ENCODE peak calls at places on chromosome X, in eight cellular contexts. A is nucleus accumbens, B is M059J, Z is body of pancreas, D is KBM-7, P is GM23248, H is pancreas, R is H54. M is an unnamed sample.

GRCh38 chrX:43655151-43655676 is 885 bp upstream of the MAOA start:
- DNase-seq in P (peak), H (peak), A (no peak), Z (peak), B (peak), D (peak), R (no peak), M (no peak)

GRCh38 chrX:34658316-34658715 is 1.2 kb upstream of the TMEM47 start:
- DNase-seq in R (no peak), D (no peak), H (no peak), B (no peak), A (no peak), Z (no peak), P (peak), M (no peak)

GRCh38 chrX:17817242-17817641 is 43.9 kb downstream of the RAI2 start:
- DNase-seq in H (no peak), Z (no peak), P (peak), B (no peak), D (no peak), A (no peak), R (no peak), M (no peak)

GRCh38 chrX:3262906-3263305 is 83.5 kb downstream of the MXRA5 start:
- DNase-seq in P (peak), Z (no peak), B (peak), D (no peak), A (no peak), H (no peak), R (no peak), M (no peak)

GRCh38 chrX:2401590-2402360 is 99.0 kb downstream of the DHRSX start:
- DNase-seq in D (no peak), B (peak), P (peak), A (no peak), Z (peak), H (no peak), R (no peak), M (no peak)

GRCh38 chrX:46703980-46704379 is 54.9 kb downstream of the SLC9A7 start:
- DNase-seq in D (no peak), P (no peak), R (no peak), B (no peak), Z (no peak), H (no peak), A (no peak), M (no peak)

GRCh38 chrX:39337461-39337860 is 536.2 kb downstream of the MID1IP1 start:
- DNase-seq in P (no peak), D (no peak), A (no peak), Z (no peak), B (no peak), R (no peak), H (no peak), M (no peak)

GRCh38 chrX:155768036-155768769 is 112.9 kb upstream of the VAMP7 start:
- DNase-seq in Z (no peak), H (no peak), A (peak), B (peak), R (peak), P (peak), D (no peak), M (no peak)

GRCh38 chrX:153970398-153971123 is 1.1 kb downstream of the HCFC1 start:
- DNase-seq in A (no peak), Z (no peak), B (peak), R (no peak), P (peak), D (peak), H (no peak), M (peak)

GRCh38 chrX:22126311-22126710 is 94.2 kb downstream of the PHEX start:
- DNase-seq in B (peak), H (no peak), R (no peak), A (no peak), D (no peak), P (peak), Z (no peak), M (no peak)

GRCh38 chrX:13717697-13718483 is 16.5 kb downstream of the TRAPPC2 start:
- DNase-seq in A (no peak), D (no peak), R (no peak), B (peak), H (no peak), P (peak), Z (no peak), M (no peak)

GRCh38 chrX:9785944-9786741 is at the start of gene SHROOM2:
- DNase-seq in B (no peak), A (no peak), R (no peak), Z (peak), P (peak), H (peak), D (no peak), M (peak)

GRCh38 chrX:71923516-71923915 is 12.9 kb downstream of the NHSL2 start:
- DNase-seq in B (no peak), A (no peak), R (no peak), D (no peak), H (no peak), P (peak), Z (no peak), M (no peak)

GRCh38 chrX:39874202-39874816 is 223.4 kb downstream of the BCOR start:
- DNase-seq in P (no peak), R (no peak), D (no peak), H (no peak), B (peak), Z (no peak), A (no peak), M (no peak)

GRCh38 chrX:105823092-105823454 is 734 bp downstream of the NRK start:
- DNase-seq in H (no peak), Z (peak), P (no peak), D (no peak), R (no peak), A (no peak), B (no peak), M (no peak)

GRCh38 chrX:7028246-7028645 is 119.3 kb upstream of the STS start:
- DNase-seq in Z (no peak), A (no peak), R (no peak), D (no peak), H (no peak), B (peak), P (peak), M (no peak)

GRCh38 chrX:13471269-13471668 is 98.1 kb upstream of the EGFL6 start:
- DNase-seq in Z (no peak), H (no peak), B (peak), R (no peak), D (no peak), P (no peak), A (no peak), M (no peak)

GRCh38 chrX:119008122-119008744 is 33.8 kb downstream of the LONRF3 start:
- DNase-seq in H (no peak), D (peak), Z (peak), B (peak), R (peak), A (no peak), P (peak), M (peak)

GRCh38 chrX:29852767-29853166 is 362.6 kb upstream of the MAGEB2 start:
- DNase-seq in A (no peak), P (peak), H (no peak), Z (no peak), R (no peak), D (no peak), B (no peak), M (no peak)

GRCh38 chrX:126770179-126770578 is 49.4 kb upstream of the PRR32 start:
- DNase-seq in D (peak), Z (peak), B (no peak), P (peak), R (no peak), A (peak), H (no peak), M (no peak)